ENCODE peak calls at places on chromosomes 12 and 14, in six cellular contexts. One of them, this sample, is unnamed.

GRCh38 chr12:8780389-8780788 is 42.0 kb upstream of the A2ML1 start:
- DNase-seq in cardiac muscle cell: peak
- DNase-seq in WTC11: no peak
- DNase-seq in naive B cell: no peak
- DNase-seq in cardiac septum: no peak
- DNase-seq in AML-193: peak
- DNase-seq in this sample: peak

GRCh38 chr12:80551897-80552296 is 107.9 kb downstream of the PTPRQ start:
- DNase-seq in cardiac muscle cell: peak
- DNase-seq in WTC11: no peak
- DNase-seq in naive B cell: no peak
- DNase-seq in cardiac septum: no peak
- DNase-seq in AML-193: no peak
- DNase-seq in this sample: peak

GRCh38 chr14:92033433-92033832 is 6.4 kb downstream of the TRIP11 start:
- DNase-seq in cardiac muscle cell: no peak
- DNase-seq in WTC11: no peak
- DNase-seq in naive B cell: no peak
- DNase-seq in cardiac septum: no peak
- DNase-seq in AML-193: no peak
- DNase-seq in this sample: no peak

GRCh38 chr14:52286659-52287649 is 19.5 kb downstream of the PTGDR start:
- DNase-seq in cardiac muscle cell: no peak
- DNase-seq in WTC11: no peak
- DNase-seq in naive B cell: no peak
- DNase-seq in cardiac septum: no peak
- DNase-seq in AML-193: no peak
- DNase-seq in this sample: peak

GRCh38 chr12:11710906-11711305 is 61.4 kb downstream of the ETV6 start:
- DNase-seq in cardiac muscle cell: no peak
- DNase-seq in WTC11: no peak
- DNase-seq in naive B cell: no peak
- DNase-seq in cardiac septum: no peak
- DNase-seq in AML-193: no peak
- DNase-seq in this sample: no peak

GRCh38 chr14:54981698-54982097 is 45.2 kb downstream of the WDHD1 start:
- DNase-seq in cardiac muscle cell: peak
- DNase-seq in WTC11: no peak
- DNase-seq in naive B cell: no peak
- DNase-seq in cardiac septum: no peak
- DNase-seq in AML-193: peak
- DNase-seq in this sample: peak

GRCh38 chr12:13049816-13050215 is 5.6 kb downstream of the FAM234B start:
- DNase-seq in cardiac muscle cell: peak
- DNase-seq in WTC11: no peak
- DNase-seq in naive B cell: no peak
- DNase-seq in cardiac septum: no peak
- DNase-seq in AML-193: no peak
- DNase-seq in this sample: peak

GRCh38 chr14:34794941-34795340 is 80.2 kb downstream of the BAZ1A start:
- DNase-seq in cardiac muscle cell: no peak
- DNase-seq in WTC11: no peak
- DNase-seq in naive B cell: no peak
- DNase-seq in cardiac septum: no peak
- DNase-seq in AML-193: no peak
- DNase-seq in this sample: no peak

GRCh38 chr12:85405781-85406522 is 125.9 kb downstream of the ALX1 start:
- DNase-seq in cardiac muscle cell: peak
- DNase-seq in WTC11: no peak
- DNase-seq in naive B cell: no peak
- DNase-seq in cardiac septum: no peak
- DNase-seq in AML-193: peak
- DNase-seq in this sample: peak

GRCh38 chr14:92709340-92710000 is 39.0 kb downstream of the LGMN start:
- DNase-seq in cardiac muscle cell: no peak
- DNase-seq in WTC11: no peak
- DNase-seq in naive B cell: no peak
- DNase-seq in cardiac septum: no peak
- DNase-seq in AML-193: no peak
- DNase-seq in this sample: no peak

GRCh38 chr14:89178802-89179201 is 238.2 kb downstream of the FOXN3 start:
- DNase-seq in cardiac muscle cell: peak
- DNase-seq in WTC11: no peak
- DNase-seq in naive B cell: no peak
- DNase-seq in cardiac septum: no peak
- DNase-seq in AML-193: no peak
- DNase-seq in this sample: no peak

GRCh38 chr14:102095871-102096568 is 9.2 kb upstream of the HSP90AA1 start:
- DNase-seq in cardiac muscle cell: no peak
- DNase-seq in WTC11: no peak
- DNase-seq in naive B cell: no peak
- DNase-seq in cardiac septum: no peak
- DNase-seq in AML-193: no peak
- DNase-seq in this sample: no peak

This sample was measured in AG08395.